ENCODE peak calls at places on chromosomes 6 and 20, in five cellular contexts. M, I, U, Q and F are unnamed samples.

GRCh38 chr6:114176726-114177125 is 166.1 kb downstream of the HS3ST5 start:
- DNase-seq in I (no peak), M (no peak), U (no peak), Q (no peak), F (no peak)

GRCh38 chr20:9838035-9838377 is 870 bp downstream of the PAK5 start:
- DNase-seq in I (no peak), M (no peak), U (no peak), Q (no peak), F (peak; percentile 3)

GRCh38 chr20:62025832-62026563 is 39.7 kb downstream of the TAF4 start:
- DNase-seq in I (no peak), Q (peak; percentile 65), M (no peak), U (no peak), F (no peak)

GRCh38 chr6:136696238-136696637 is 96.0 kb downstream of the MAP3K5 start:
- DNase-seq in M (peak; percentile 62), Q (no peak), I (no peak), U (no peak), F (no peak)

GRCh38 chr6:16901777-16902176 is 140.5 kb upstream of the ATXN1 start:
- DNase-seq in U (no peak), I (no peak), M (peak; percentile 86), Q (no peak), F (no peak)

GRCh38 chr6:105514306-105514705 is 111.4 kb upstream of the PREP start:
- DNase-seq in I (no peak), Q (no peak), U (no peak), M (no peak), F (no peak)

GRCh38 chr6:165439928-165440554 is 130.6 kb upstream of the C6orf118 start:
- DNase-seq in Q (no peak), M (peak; percentile 54), U (no peak), I (peak; percentile 6), F (no peak)

GRCh38 chr6:101779051-101779844 is 385.7 kb downstream of the GRIK2 start:
- DNase-seq in M (peak; percentile 60), U (no peak), Q (no peak), I (no peak), F (no peak)

GRCh38 chr6:15501806-15502450 is 160.9 kb downstream of the DTNBP1 start:
- DNase-seq in I (no peak), M (peak; percentile 62), U (no peak), Q (peak; percentile 87), F (no peak)

GRCh38 chr6:106886922-106887797 is 87.4 kb downstream of the CD24 start:
- DNase-seq in M (no peak), I (no peak), U (no peak), Q (no peak), F (no peak)

GRCh38 chr20:35006531-35006971 is 50.9 kb downstream of the MYH7B start:
- DNase-seq in I (no peak), Q (no peak), M (no peak), U (peak; percentile 64), F (no peak)

GRCh38 chr6:116278853-116279231 is 888 bp downstream of the TSPYL1 start:
- DNase-seq in U (no peak), M (no peak), I (no peak), Q (peak; percentile 86), F (peak; percentile 23)

GRCh38 chr6:158674342-158674969 is 24.6 kb downstream of the SYTL3 start:
- DNase-seq in U (peak; percentile 43), Q (no peak), M (no peak), I (no peak), F (no peak)

GRCh38 chr6:21802611-21802899 is 209.0 kb downstream of the SOX4 start:
- DNase-seq in U (no peak), M (no peak), I (no peak), Q (no peak), F (no peak)

GRCh38 chr20:5078399-5078958 is 41.3 kb downstream of the PCNA start:
- DNase-seq in U (no peak), Q (no peak), I (peak; percentile 60), M (no peak), F (no peak)

GRCh38 chr20:46635514-46636091 is 15.7 kb downstream of the SLC13A3 start:
- DNase-seq in Q (no peak), U (peak; percentile 24), I (no peak), M (no peak), F (no peak)

GRCh38 chr6:44050872-44051421 is 76.3 kb downstream of the MRPL14 start:
- DNase-seq in M (peak; percentile 70), I (no peak), U (no peak), Q (no peak), F (no peak)

GRCh38 chr6:150195996-150196417 is 53.2 kb downstream of the PPP1R14C start:
- DNase-seq in Q (no peak), M (no peak), I (no peak), U (no peak), F (peak; percentile 73)

GRCh38 chr6:35280903-35281302 is 16.7 kb upstream of the DEF6 start:
- DNase-seq in I (no peak), M (no peak), U (no peak), Q (no peak), F (no peak)

GRCh38 chr6:43496370-43497128 is 13.6 kb downstream of the LRRC73 start:
- DNase-seq in I (peak; percentile 52), Q (no peak), M (peak; percentile 88), U (no peak), F (peak; percentile 54)

DNA sequence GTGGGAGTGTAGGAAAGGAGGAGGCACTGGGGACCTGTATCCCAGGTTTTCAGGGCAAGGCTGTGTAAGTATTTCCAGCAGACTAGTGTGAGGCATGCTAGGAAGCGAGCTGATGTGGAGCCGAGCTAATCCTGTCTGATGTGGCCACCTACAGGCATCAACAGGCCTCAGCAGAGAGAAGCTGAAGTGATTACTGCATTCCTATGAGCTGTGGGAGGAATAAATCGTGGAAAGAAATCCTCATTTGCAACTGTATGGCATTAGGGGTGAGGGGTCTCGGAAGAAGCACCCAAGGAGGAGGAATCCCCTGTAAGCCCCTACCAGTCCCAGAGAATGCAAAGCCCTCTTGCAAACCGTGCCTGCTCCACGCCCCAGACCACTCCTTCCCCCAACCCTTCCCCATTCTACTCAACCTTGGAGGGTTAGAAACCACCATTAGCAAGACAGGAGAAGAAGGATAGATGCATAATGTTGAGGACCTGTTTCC is 41.6 kb downstream of the C6orf15 start:
- DNase-seq in Q (peak; percentile 58), M (peak; percentile 76), U (no peak), I (peak; percentile 47), F (peak; percentile 42)
- TF ChIP-seq CTCF in Q (no peak), M (peak; percentile 63), U (peak; percentile 72), I (peak; percentile 55), F (peak; percentile 46)

DNA sequence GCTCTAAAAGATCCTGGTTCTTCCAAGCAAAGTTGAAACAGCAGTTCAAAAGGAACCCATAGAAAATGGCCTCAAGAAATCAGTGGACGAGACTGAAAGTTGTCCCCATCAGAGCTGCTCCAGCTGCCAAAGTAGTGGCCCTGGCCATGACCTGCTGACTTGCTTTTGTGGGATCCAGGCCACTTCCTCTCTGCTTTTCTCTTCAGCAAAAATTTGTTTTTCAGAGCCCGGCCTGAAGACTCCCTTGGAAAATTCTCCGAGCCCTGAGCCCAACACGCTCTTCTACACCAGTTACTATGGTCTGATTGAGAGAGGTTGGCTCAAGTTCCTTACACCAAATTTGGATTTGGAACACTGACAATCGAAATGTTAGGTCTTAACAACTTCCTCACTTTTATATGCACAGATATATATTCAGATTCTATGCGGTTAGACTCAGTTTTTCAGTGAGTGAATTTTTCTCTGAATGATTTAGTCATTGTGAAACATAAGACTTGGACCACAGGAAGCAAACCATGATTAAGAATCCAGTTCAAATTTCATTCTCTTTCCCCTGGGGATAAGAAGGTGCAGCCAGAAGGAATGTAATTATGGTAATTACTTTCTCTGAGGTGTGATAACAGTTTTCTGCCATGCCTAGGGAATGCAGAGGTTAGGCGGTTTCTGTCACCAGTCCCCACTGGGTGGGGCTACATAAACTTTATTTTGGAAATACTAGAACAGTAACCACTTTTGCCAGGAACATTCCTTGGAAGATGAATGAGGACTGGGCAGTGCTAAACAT is 365.3 kb downstream of the SYNE1 start:
- DNase-seq in M (peak; percentile 51), U (no peak), I (no peak), Q (peak; percentile 73), F (no peak)
- TF ChIP-seq CTCF in M (no peak), U (no peak), I (no peak), Q (no peak), F (no peak)

DNA sequence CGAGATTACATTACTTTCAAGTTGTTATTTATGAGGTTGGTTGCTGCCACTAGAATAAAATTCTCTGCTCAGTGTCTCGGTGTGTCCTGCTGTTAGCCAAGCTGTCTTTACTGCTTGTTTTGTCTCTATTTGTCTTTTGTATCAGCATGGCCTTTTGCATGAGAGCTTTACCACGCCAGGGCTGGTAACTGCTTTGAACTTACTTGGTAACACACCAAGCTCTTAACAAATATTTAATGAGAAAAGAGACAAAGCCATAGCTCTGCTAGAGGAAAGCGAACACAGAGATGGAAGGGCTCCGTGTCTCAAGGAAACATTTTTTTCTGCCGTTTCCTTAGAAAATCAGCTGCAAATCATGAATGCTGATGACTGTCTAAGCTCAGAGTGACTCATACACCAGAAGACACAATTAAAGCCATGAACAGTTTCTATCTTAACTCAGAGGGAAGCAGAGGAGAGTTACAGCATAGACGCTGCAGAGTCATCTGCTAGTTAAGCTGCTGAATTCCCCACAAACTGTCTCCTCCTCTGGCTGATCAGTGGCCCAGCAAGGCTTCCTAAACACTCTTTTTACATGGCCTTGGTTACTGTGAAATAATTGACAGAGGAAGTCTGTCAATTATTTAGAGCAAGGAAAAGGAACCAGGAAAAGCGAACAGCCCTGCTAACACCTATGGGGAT is 44.8 kb downstream of the AGPAT4 start:
- DNase-seq in I (no peak), Q (no peak), U (no peak), M (peak; percentile 49), F (no peak)
- TF ChIP-seq CTCF in I (no peak), Q (no peak), U (no peak), M (no peak), F (no peak)

GRCh38 chr6:37130704-37131103 is 39.2 kb upstream of the PIM1 start:
- DNase-seq in U (no peak), M (peak; percentile 66), I (no peak), Q (no peak), F (no peak)

GRCh38 chr6:37125779-37126553 is 44.0 kb upstream of the PIM1 start:
- DNase-seq in U (peak; percentile 72), Q (no peak), M (no peak), I (no peak), F (peak; percentile 72)

GRCh38 chr6:37126554-37126906 is 43.4 kb upstream of the PIM1 start:
- DNase-seq in I (no peak), U (no peak), M (no peak), Q (no peak), F (no peak)

GRCh38 chr6:37126961-37127360 is 43.0 kb upstream of the PIM1 start:
- DNase-seq in I (no peak), Q (no peak), U (no peak), M (no peak), F (no peak)

DNA sequence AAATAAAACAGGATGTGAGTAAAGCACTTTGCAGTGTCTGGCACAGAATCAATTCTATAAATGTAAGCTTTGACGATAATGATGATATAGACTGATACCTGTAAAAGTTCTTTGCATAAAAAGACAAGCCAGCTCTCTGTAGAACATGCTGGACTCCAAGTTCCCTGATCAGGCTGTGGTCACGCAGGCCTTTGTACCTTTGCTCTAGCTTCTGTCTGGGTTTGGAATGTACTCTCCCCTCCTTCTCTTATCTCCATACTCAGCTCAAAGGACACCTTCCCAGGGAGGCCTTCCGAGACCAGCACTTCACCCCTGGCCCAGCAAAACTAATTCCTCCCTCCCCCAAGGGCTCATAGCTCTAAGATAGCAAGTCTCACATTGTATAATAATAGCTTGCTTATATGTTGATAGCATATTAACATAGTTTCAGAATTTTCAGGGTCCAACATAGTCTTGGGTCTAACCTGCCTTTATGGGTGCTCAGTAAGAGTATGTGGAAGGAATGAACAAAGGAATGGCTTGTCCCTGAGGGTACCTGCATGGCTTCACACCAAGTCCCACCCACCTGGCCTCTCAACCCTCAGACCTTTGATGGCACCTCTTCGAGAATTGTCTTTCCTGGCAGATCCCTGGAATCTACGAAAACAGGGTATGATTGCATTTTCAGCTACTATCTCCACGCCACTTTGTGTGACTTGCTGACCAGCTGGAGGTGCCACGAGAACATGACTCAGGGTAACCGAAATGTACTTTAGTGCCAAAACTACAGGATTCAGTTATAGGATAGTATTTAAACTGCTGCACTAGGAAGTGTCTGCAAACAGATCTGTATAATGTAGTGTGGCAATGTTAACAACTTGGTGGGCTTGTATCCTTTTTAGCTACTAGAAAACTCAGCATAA is 41.7 kb upstream of the PIM1 start:
- DNase-seq in U (no peak), M (peak; percentile 53), Q (no peak), I (no peak), F (no peak)
- TF ChIP-seq CTCF in U (no peak), M (no peak), Q (no peak), I (no peak), F (no peak)